ENCODE peak calls at places on chromosomes 11 and 22, in six cellular contexts. P, H, X, L, F and I are unnamed samples.

GRCh38 chr22:32286290-32286840 is 31.2 kb upstream of the SLC5A4 start:
- DNase-seq in P (no peak), H (no peak), X (no peak), L (no peak), F (no peak), I (no peak)

GRCh38 chr11:34682822-34683221 is 61.9 kb downstream of the EHF start:
- DNase-seq in P (no peak), H (no peak), X (no peak), L (no peak), F (no peak), I (no peak)

GRCh38 chr22:43012390-43012789 is 2.6 kb downstream of the PACSIN2 start:
- DNase-seq in P (no peak), H (no peak), X (no peak), L (no peak), F (no peak), I (no peak)

GRCh38 chr11:76939219-76939631 is 78.5 kb downstream of the ACER3 start:
- DNase-seq in P (no peak), H (no peak), X (no peak), L (no peak), F (no peak), I (no peak)

GRCh38 chr22:44181912-44182590 is 1.3 kb downstream of the PARVG start:
- DNase-seq in P (no peak), H (no peak), X (no peak), L (no peak), F (no peak), I (no peak)

GRCh38 chr11:128765571-128766530 is 72.0 kb downstream of the FLI1 start:
- DNase-seq in P (no peak), H (no peak), X (no peak), L (no peak), F (no peak), I (no peak)

GRCh38 chr11:79922641-79923040 is 481.8 kb upstream of the TENM4 start:
- DNase-seq in P (no peak), H (no peak), X (no peak), L (no peak), F (no peak), I (no peak)

GRCh38 chr22:39234157-39234793 is 10.5 kb downstream of the PDGFB start:
- DNase-seq in P (peak; percentile 72), H (no peak), X (no peak), L (peak; percentile 63), F (peak; percentile 62), I (no peak)

GRCh38 chr11:17171342-17171741 is 36.4 kb downstream of the PIK3C2A start:
- DNase-seq in P (no peak), H (no peak), X (no peak), L (no peak), F (no peak), I (no peak)

GRCh38 chr11:3161720-3162409 is 3.2 kb downstream of the OSBPL5 start:
- DNase-seq in P (no peak), H (no peak), X (no peak), L (no peak), F (peak; percentile 11), I (no peak)
- H3K4me3 ChIP-seq in P (no peak overlapping the region), H (no peak overlapping the region), X (peak overlapping the region; percentile 88), L (no peak overlapping the region), F (no peak overlapping the region), I (no peak overlapping the region)

DNA sequence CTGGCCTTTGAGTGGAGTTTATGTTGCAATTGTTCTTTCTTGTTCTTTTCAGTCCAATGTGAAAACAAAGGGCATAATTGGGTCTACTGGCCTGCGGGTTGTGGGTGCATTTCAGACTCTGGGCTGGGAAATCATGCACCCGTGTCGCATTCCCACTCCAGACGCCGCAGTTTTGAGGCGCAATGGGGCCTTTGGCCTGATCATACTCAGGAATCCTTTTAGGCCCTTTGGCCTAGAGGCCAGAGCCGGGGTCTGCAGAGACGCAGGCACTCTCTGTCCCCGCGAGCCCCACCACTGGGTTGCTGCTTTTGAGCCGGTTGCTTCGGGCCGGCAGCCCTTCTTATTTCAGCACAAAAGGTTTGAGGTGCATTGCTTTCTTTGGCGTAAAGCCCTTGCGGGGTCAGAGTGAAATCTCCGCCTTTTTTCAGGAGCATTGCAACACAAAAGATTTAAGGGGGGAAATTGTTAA is 48.4 kb upstream of the DBX1 start:
- DNase-seq in P (no peak), H (no peak), X (no peak), L (peak; percentile 87), F (no peak), I (no peak)
- H3K27me3 ChIP-seq in P (peaks cover 43% of the 10 kb centered on the region), H (peaks cover 12% of the 10 kb centered on the region), X (peaks cover 16% of the 10 kb centered on the region), L (no peaks in the 10 kb centered on the region), F (no peaks in the 10 kb centered on the region), I (peaks cover 3% of the 10 kb centered on the region)

DNA sequence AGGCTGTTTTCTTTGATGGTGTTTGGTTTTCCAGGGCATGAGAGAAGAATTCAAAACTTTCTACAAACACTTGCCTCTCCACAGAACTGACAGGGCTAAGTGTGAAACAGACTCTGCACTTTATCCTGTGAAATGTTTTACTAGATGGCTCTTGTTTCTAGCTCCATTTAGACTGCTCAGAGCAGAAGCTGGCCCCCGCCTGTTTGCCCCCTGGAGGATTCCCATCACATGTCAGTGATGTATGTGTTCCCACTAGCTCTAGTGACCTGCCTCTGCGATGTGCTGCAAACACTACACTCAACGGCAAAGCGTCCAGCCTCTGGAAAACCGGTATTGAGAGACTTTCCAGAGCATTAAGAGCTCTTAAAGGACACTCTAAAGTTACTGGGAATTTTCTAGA is 41.4 kb upstream of the PCF11 start:
- DNase-seq in P (peak; percentile 12), H (no peak), X (no peak), L (no peak), F (peak; percentile 51), I (no peak)
- H3K4me3 ChIP-seq in P (no peak overlapping the region), H (no peak overlapping the region), X (peak overlapping the region; percentile 29), L (no peak overlapping the region), F (no peak overlapping the region), I (no peak overlapping the region)

DNA sequence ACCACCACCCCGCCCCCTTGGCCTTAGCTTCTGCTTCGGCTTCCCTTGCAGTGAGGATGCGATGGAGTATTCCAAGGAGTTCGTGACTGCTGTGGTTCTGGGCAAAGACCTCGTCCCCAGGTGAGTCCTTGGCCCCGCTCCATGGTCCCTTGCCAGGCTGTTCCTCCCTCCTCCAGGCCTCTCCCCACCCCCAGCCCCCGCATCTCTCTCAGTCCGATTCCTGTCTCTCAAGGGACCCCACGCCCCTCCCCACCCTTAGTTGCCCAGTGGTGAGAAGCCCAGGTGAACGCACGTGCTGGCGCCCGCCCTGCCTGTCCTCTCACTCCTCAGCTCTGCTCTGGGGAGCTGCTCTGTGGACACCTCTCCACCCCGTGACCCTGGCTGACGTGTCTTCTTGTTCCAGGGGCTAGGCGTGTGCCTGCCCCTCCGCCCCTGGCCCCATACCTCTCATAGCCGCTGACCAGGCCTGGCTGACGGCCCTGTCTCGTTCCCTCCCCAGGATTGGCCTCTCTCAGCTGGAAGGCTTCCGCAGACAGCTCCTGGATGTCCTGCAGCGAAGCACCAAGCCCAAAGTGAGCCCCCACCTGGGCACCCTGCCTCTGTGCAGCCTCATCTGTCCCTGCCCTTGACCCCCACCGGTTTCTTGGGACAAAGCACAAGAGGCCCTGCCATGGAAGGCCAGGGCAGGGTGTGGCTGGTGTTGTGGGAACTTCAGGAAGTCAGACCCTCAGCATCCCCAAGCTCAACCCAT is 14.6 kb upstream of the MYRF start:
- DNase-seq in P (no peak), H (no peak), X (no peak), L (no peak), F (no peak), I (no peak)
- H3K27me3 ChIP-seq in P (no peaks in the 10 kb centered on the region), H (no peaks in the 10 kb centered on the region), X (no peaks in the 10 kb centered on the region), L (no peaks in the 10 kb centered on the region), F (no peaks in the 10 kb centered on the region), I (no peaks in the 10 kb centered on the region)

DNA sequence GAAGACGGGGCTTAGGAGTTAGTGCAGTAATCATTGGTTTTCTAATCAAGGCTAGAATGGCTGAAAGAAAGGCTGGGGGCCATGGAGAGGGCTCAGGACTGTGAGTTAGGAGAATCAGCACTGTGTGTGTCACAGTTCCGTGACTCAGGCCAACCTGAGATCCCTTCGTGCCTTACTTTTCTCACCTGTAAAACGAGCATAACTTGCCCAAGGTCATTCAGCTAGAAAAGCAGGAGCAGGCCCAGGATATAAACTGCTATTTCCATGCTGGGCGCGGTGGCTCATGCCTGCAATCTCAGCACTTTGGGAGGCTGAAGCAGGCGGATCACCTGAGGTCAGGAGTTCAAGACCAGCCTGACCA is 50.6 kb downstream of the PKNOX2 start:
- DNase-seq in P (no peak), H (no peak), X (no peak), L (no peak), F (no peak), I (no peak)
- H3K4me3 ChIP-seq in P (no peak overlapping the region), H (no peak overlapping the region), X (no peak overlapping the region), L (no peak overlapping the region), F (no peak overlapping the region), I (no peak overlapping the region)

DNA sequence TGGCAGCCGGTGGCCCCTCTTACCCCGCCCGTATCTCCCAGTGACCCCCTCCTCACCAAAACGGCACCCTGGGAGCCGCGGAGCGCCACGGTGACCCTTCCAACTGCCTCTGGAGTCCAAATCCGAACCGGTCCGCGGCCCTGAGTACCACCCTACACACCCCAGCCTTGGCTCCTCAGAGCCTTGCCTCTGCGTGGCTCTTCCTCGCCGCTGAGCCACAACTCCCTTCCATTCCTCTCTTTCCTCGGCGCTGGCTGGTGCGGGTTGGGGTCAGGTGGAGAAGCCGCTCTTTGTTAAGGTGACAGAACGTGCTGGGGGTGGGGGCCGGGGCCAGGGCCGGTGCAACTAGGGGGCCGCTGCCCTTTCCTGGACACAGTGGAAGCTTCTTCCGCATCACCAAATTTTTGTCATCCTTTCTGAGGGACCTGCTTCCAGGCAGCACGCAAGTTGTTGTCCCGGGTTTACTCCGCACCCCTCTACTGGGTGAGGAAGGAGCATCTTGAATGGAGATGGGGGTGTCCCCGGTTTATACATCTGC is 6.5 kb downstream of the ALX4 start:
- DNase-seq in P (no peak), H (no peak), X (no peak), L (no peak), F (no peak), I (no peak)
- H3K27me3 ChIP-seq in P (peaks cover 72% of the 10 kb centered on the region), H (peaks cover 41% of the 10 kb centered on the region), X (peaks cover 3% of the 10 kb centered on the region), L (peaks cover 57% of the 10 kb centered on the region), F (no peaks in the 10 kb centered on the region), I (no peaks in the 10 kb centered on the region)

DNA sequence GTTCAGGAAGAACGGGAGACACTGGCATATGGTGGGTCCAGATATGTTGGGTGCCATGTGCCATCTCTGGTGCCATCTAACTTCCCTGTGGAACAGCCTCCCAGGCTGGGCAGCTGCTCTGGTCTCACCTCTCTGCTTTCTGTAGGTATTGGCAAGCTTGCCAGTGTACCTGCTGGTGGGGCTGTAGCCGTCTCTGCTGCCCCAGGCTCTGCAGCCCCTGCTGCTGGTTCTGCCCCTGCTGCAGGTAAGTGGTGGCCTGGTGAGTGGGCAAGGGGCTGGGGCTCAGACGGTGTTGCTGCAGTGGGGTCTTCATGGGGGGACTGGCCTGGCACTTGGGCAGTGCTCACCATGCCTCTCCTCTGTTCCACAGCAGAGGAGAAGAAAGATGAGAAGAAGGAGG is 2.6 kb downstream of the RPLP2 start:
- DNase-seq in P (no peak), H (no peak), X (no peak), L (no peak), F (no peak), I (no peak)
- H3K4me3 ChIP-seq in P (no peak overlapping the region), H (no peak overlapping the region), X (no peak overlapping the region), L (no peak overlapping the region), F (no peak overlapping the region), I (no peak overlapping the region)

DNA sequence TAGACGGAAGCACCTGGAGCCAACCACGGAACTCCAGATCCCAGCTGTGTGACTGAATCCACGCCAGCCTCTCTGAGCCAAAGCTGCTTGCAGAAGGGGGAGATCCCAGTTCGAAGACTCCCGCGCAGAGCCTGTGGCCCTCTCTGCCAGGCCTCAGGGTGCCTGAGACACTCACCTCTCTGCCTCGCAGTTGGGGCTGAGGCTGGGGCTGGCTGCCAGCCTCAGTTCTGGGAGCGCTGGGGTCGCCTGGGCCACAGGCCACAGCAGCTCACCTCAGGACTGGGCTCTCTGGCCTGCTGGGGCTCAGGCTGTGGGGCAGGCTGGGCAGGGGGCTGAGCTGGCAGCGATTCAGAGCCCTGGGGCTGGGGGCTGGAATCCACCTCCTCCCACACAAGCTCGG is 8.2 kb upstream of the IGF2 start:
- DNase-seq in P (no peak), H (no peak), X (no peak), L (no peak), F (no peak), I (no peak)
- H3K27me3 ChIP-seq in P (peaks cover 58% of the 10 kb centered on the region), H (peaks cover 22% of the 10 kb centered on the region), X (peaks cover 16% of the 10 kb centered on the region), L (peaks cover 36% of the 10 kb centered on the region), F (peaks cover 7% of the 10 kb centered on the region), I (no peaks in the 10 kb centered on the region)

GRCh38 chr11:118918686-118919280 is 6.9 kb downstream of the BCL9L start:
- DNase-seq in P (no peak), H (no peak), X (no peak), L (no peak), F (peak; percentile 57), I (no peak)
- H3K4me3 ChIP-seq in P (peak overlapping the region; percentile 37), H (peak overlapping the region; percentile 42), X (peak overlapping the region; percentile 98), L (no peak overlapping the region), F (peak overlapping the region; percentile 34), I (no peak overlapping the region)